ENCODE peak calls at places on chromosomes 5 and 9, in ten cellular contexts. One of them, this sample, is unnamed.

GRCh38 chr9:2083552-2083951 is 68.4 kb downstream of the SMARCA2 start:
- DNase-seq in upper lobe of right lung: no peak
- DNase-seq in left ventricle myocardium inferior: no peak
- DNase-seq in HEK293T: no peak
- DNase-seq in activated naive CD4-positive, alpha-beta T cell treated with Interleukin-2 at 50 U/mL for 16 hours: no peak
- DNase-seq in RWPE1: no peak
- DNase-seq in GM19239: no peak
- DNase-seq in NCI-H2029: no peak
- DNase-seq in GM10248: no peak
- DNase-seq in LoVo: no peak
- DNase-seq in this sample: no peak

GRCh38 chr5:1402611-1403255 is 42.5 kb downstream of the SLC6A3 start:
- DNase-seq in upper lobe of right lung: peak
- DNase-seq in left ventricle myocardium inferior: peak
- DNase-seq in HEK293T: no peak
- DNase-seq in activated naive CD4-positive, alpha-beta T cell treated with Interleukin-2 at 50 U/mL for 16 hours: no peak
- DNase-seq in RWPE1: no peak
- DNase-seq in GM19239: no peak
- DNase-seq in NCI-H2029: no peak
- DNase-seq in GM10248: no peak
- DNase-seq in LoVo: no peak
- DNase-seq in this sample: no peak

GRCh38 chr5:103120607-103121200 is 603 bp downstream of the PPIP5K2 start:
- DNase-seq in upper lobe of right lung: no peak
- DNase-seq in left ventricle myocardium inferior: no peak
- DNase-seq in HEK293T: peak
- DNase-seq in activated naive CD4-positive, alpha-beta T cell treated with Interleukin-2 at 50 U/mL for 16 hours: no peak
- DNase-seq in RWPE1: peak
- DNase-seq in GM19239: no peak
- DNase-seq in NCI-H2029: no peak
- DNase-seq in GM10248: no peak
- DNase-seq in LoVo: peak
- DNase-seq in this sample: no peak

GRCh38 chr5:135138116-135138850 is 104.3 kb upstream of the PITX1 start:
- DNase-seq in upper lobe of right lung: no peak
- DNase-seq in left ventricle myocardium inferior: no peak
- DNase-seq in HEK293T: no peak
- DNase-seq in activated naive CD4-positive, alpha-beta T cell treated with Interleukin-2 at 50 U/mL for 16 hours: no peak
- DNase-seq in RWPE1: peak
- DNase-seq in GM19239: no peak
- DNase-seq in NCI-H2029: no peak
- DNase-seq in GM10248: no peak
- DNase-seq in LoVo: no peak
- DNase-seq in this sample: no peak

GRCh38 chr9:95270790-95271189 is 46.7 kb downstream of the FANCC start:
- DNase-seq in upper lobe of right lung: no peak
- DNase-seq in left ventricle myocardium inferior: no peak
- DNase-seq in HEK293T: no peak
- DNase-seq in activated naive CD4-positive, alpha-beta T cell treated with Interleukin-2 at 50 U/mL for 16 hours: no peak
- DNase-seq in RWPE1: no peak
- DNase-seq in GM19239: no peak
- DNase-seq in NCI-H2029: no peak
- DNase-seq in GM10248: no peak
- DNase-seq in LoVo: no peak
- DNase-seq in this sample: no peak

GRCh38 chr5:16934123-16934522 is 2.0 kb downstream of the MYO10 start:
- DNase-seq in upper lobe of right lung: peak
- DNase-seq in left ventricle myocardium inferior: peak
- DNase-seq in HEK293T: peak
- DNase-seq in activated naive CD4-positive, alpha-beta T cell treated with Interleukin-2 at 50 U/mL for 16 hours: no peak
- DNase-seq in RWPE1: peak
- DNase-seq in GM19239: peak
- DNase-seq in NCI-H2029: no peak
- DNase-seq in GM10248: peak
- DNase-seq in LoVo: peak
- DNase-seq in this sample: no peak

GRCh38 chr5:159156839-159157238 is 52.5 kb downstream of the RNF145 start:
- DNase-seq in upper lobe of right lung: no peak
- DNase-seq in left ventricle myocardium inferior: no peak
- DNase-seq in HEK293T: peak
- DNase-seq in activated naive CD4-positive, alpha-beta T cell treated with Interleukin-2 at 50 U/mL for 16 hours: no peak
- DNase-seq in RWPE1: peak
- DNase-seq in GM19239: peak
- DNase-seq in NCI-H2029: peak
- DNase-seq in GM10248: peak
- DNase-seq in LoVo: peak
- DNase-seq in this sample: peak

GRCh38 chr9:111978616-111979015 is 82.0 kb downstream of the UGCG start:
- DNase-seq in upper lobe of right lung: no peak
- DNase-seq in left ventricle myocardium inferior: no peak
- DNase-seq in HEK293T: no peak
- DNase-seq in activated naive CD4-positive, alpha-beta T cell treated with Interleukin-2 at 50 U/mL for 16 hours: no peak
- DNase-seq in RWPE1: no peak
- DNase-seq in GM19239: no peak
- DNase-seq in NCI-H2029: no peak
- DNase-seq in GM10248: no peak
- DNase-seq in LoVo: no peak
- DNase-seq in this sample: no peak

GRCh38 chr9:7816021-7816420 is 16.4 kb upstream of the DMAC1 start:
- DNase-seq in upper lobe of right lung: no peak
- DNase-seq in left ventricle myocardium inferior: no peak
- DNase-seq in HEK293T: no peak
- DNase-seq in activated naive CD4-positive, alpha-beta T cell treated with Interleukin-2 at 50 U/mL for 16 hours: no peak
- DNase-seq in RWPE1: no peak
- DNase-seq in GM19239: no peak
- DNase-seq in NCI-H2029: no peak
- DNase-seq in GM10248: no peak
- DNase-seq in LoVo: no peak
- DNase-seq in this sample: no peak